ENCODE peak calls at places on chromosomes 4 and X, in seven cellular contexts. One of them, this sample, is unnamed.

GRCh38 chr4:4387531-4388311 is 819 bp downstream of the NSG1 start:
- DNase-seq in glutamatergic neuron: peak; percentile 52
- DNase-seq in AG04450: no peak
- DNase-seq in hepatocyte: peak; percentile 35
- DNase-seq in fibroblast of mammary gland: no peak
- DNase-seq in right atrium auricular region: no peak
- DNase-seq in B cell: no peak
- DNase-seq in this sample: no peak

GRCh38 chr4:109609431-109609830 is 49.4 kb downstream of the MCUB start:
- DNase-seq in glutamatergic neuron: no peak
- DNase-seq in AG04450: no peak
- DNase-seq in hepatocyte: no peak
- DNase-seq in fibroblast of mammary gland: no peak
- DNase-seq in right atrium auricular region: no peak
- DNase-seq in B cell: no peak
- DNase-seq in this sample: no peak

GRCh38 chr4:152259866-152260265 is 276.0 kb downstream of the FBXW7 start:
- DNase-seq in glutamatergic neuron: no peak
- DNase-seq in AG04450: no peak
- DNase-seq in hepatocyte: no peak
- DNase-seq in fibroblast of mammary gland: peak; percentile 87
- DNase-seq in right atrium auricular region: no peak
- DNase-seq in B cell: no peak
- DNase-seq in this sample: peak; percentile 85

GRCh38 chr4:103996637-103997036 is 276.9 kb upstream of the TACR3 start:
- DNase-seq in glutamatergic neuron: no peak
- DNase-seq in AG04450: no peak
- DNase-seq in hepatocyte: peak; percentile 85
- DNase-seq in fibroblast of mammary gland: peak; percentile 81
- DNase-seq in right atrium auricular region: no peak
- DNase-seq in B cell: no peak
- DNase-seq in this sample: peak; percentile 96

GRCh38 chr4:123986268-123986798 is 589.7 kb downstream of the SPRY1 start:
- DNase-seq in glutamatergic neuron: no peak
- DNase-seq in AG04450: peak; percentile 50
- DNase-seq in hepatocyte: no peak
- DNase-seq in fibroblast of mammary gland: peak; percentile 89
- DNase-seq in right atrium auricular region: peak; percentile 82
- DNase-seq in B cell: no peak
- DNase-seq in this sample: peak; percentile 40

GRCh38 chr4:119132306-119132705 is 3.3 kb upstream of the MYOZ2 start:
- DNase-seq in glutamatergic neuron: no peak
- DNase-seq in AG04450: no peak
- DNase-seq in hepatocyte: no peak
- DNase-seq in fibroblast of mammary gland: peak; percentile 95
- DNase-seq in right atrium auricular region: no peak
- DNase-seq in B cell: no peak
- DNase-seq in this sample: no peak

GRCh38 chr4:108072300-108072699 is 82.6 kb downstream of the HADH start:
- DNase-seq in glutamatergic neuron: no peak
- DNase-seq in AG04450: no peak
- DNase-seq in hepatocyte: peak; percentile 35
- DNase-seq in fibroblast of mammary gland: no peak
- DNase-seq in right atrium auricular region: no peak
- DNase-seq in B cell: no peak
- DNase-seq in this sample: no peak

GRCh38 chr4:30538794-30539193 is 181.4 kb upstream of the PCDH7 start:
- DNase-seq in glutamatergic neuron: no peak
- DNase-seq in AG04450: no peak
- DNase-seq in hepatocyte: no peak
- DNase-seq in fibroblast of mammary gland: no peak
- DNase-seq in right atrium auricular region: no peak
- DNase-seq in B cell: no peak
- DNase-seq in this sample: no peak

GRCh38 chrX:144566592-144566991 is 680.7 kb upstream of the SPANXN1 start:
- DNase-seq in glutamatergic neuron: peak; percentile 18
- DNase-seq in AG04450: no peak
- DNase-seq in hepatocyte: no peak
- DNase-seq in fibroblast of mammary gland: no peak
- DNase-seq in right atrium auricular region: no peak
- DNase-seq in B cell: no peak
- DNase-seq in this sample: peak; percentile 38

GRCh38 chr4:105934381-105934780 is 39.1 kb downstream of the NPNT start:
- DNase-seq in glutamatergic neuron: no peak
- DNase-seq in AG04450: no peak
- DNase-seq in hepatocyte: no peak
- DNase-seq in fibroblast of mammary gland: no peak
- DNase-seq in right atrium auricular region: no peak
- DNase-seq in B cell: no peak
- DNase-seq in this sample: no peak
- TF ChIP-seq CTCF in glutamatergic neuron: no peak
- TF ChIP-seq CTCF in AG04450: no peak
- TF ChIP-seq CTCF in hepatocyte: no peak
- TF ChIP-seq CTCF in fibroblast of mammary gland: no peak
- TF ChIP-seq CTCF in right atrium auricular region: no peak
- TF ChIP-seq CTCF in B cell: no peak
- TF ChIP-seq CTCF in this sample: no peak

GRCh38 chrX:37785569-37785968 is 5.7 kb downstream of the CYBB start:
- DNase-seq in glutamatergic neuron: no peak
- DNase-seq in AG04450: no peak
- DNase-seq in hepatocyte: no peak
- DNase-seq in fibroblast of mammary gland: peak; percentile 1
- DNase-seq in right atrium auricular region: no peak
- DNase-seq in B cell: no peak
- DNase-seq in this sample: peak; percentile 25
- TF ChIP-seq CTCF in glutamatergic neuron: no peak
- TF ChIP-seq CTCF in AG04450: no peak
- TF ChIP-seq CTCF in hepatocyte: no peak
- TF ChIP-seq CTCF in fibroblast of mammary gland: no peak
- TF ChIP-seq CTCF in right atrium auricular region: no peak
- TF ChIP-seq CTCF in B cell: no peak
- TF ChIP-seq CTCF in this sample: no peak

DNA sequence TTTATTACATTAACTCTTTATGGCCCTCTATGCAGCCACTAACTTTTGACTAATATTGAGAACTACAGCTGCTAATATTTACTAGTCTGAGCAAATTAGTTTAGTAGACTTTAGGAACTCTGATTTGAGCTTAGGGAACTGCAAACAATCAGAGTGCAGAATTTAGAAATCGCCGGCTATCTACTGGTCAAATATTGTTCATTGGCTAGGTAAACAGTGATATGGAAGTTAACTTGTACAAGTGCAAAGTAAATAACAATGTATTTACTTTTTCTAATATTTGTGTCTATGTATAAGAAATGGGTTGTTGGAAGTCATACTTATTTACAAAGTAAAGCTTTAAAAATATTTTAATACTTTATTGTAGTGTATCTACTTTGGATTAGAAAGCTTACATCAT is 279.6 kb downstream of the CFAP299 start:
- DNase-seq in glutamatergic neuron: no peak
- DNase-seq in AG04450: no peak
- DNase-seq in hepatocyte: no peak
- DNase-seq in fibroblast of mammary gland: no peak
- DNase-seq in right atrium auricular region: no peak
- DNase-seq in B cell: no peak
- DNase-seq in this sample: no peak
- TF ChIP-seq CTCF in glutamatergic neuron: no peak
- TF ChIP-seq CTCF in AG04450: no peak
- TF ChIP-seq CTCF in hepatocyte: no peak
- TF ChIP-seq CTCF in fibroblast of mammary gland: no peak
- TF ChIP-seq CTCF in right atrium auricular region: no peak
- TF ChIP-seq CTCF in B cell: no peak
- TF ChIP-seq CTCF in this sample: no peak

DNA sequence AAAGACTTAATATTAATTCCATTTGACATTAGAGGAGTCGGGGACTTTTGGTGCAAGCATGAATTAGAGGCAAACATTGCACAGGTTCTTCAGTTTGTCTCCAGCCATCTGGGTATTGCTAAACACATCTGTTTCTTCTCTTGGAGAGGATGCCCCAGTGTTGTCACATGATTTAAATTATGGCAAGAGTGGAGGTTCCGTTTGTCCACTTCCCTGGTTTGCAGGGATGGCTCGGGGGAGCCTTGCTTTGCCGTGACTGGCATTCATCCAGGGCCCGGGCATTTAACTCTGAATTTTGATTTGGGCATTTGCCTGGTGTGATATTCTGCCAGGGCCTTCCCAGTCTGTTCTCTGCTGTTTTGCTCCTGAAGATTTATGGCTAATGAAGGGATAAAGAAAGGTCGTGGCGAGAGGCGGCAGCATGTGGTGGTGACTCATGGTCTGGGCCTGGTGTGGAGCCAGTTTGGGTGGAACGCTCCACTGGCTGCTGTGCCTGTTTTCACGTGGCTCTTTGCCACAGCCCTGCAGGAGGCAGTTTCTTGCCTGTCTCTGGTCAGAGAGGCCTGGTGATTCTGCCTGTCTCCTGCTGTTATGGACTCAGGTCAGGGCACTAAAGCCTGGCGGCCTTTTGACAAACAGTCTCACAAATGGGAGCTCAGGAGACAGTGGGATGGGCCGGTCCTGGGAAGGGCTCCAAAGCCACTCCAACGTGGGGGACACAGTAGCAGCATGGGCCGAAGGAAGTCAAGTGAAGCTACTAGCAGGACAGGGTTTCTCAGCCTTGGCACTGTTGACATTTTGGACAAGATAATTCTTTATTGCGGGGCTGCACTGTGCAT is 99.4 kb upstream of the PGRMC2 start:
- DNase-seq in glutamatergic neuron: no peak
- DNase-seq in AG04450: peak; percentile 91
- DNase-seq in hepatocyte: peak; percentile 71
- DNase-seq in fibroblast of mammary gland: peak; percentile 98
- DNase-seq in right atrium auricular region: peak; percentile 96
- DNase-seq in B cell: no peak
- DNase-seq in this sample: peak; percentile 94
- TF ChIP-seq CTCF in glutamatergic neuron: no peak
- TF ChIP-seq CTCF in AG04450: peak; percentile 13
- TF ChIP-seq CTCF in hepatocyte: no peak
- TF ChIP-seq CTCF in fibroblast of mammary gland: no peak
- TF ChIP-seq CTCF in right atrium auricular region: no peak
- TF ChIP-seq CTCF in B cell: no peak
- TF ChIP-seq CTCF in this sample: no peak

DNA sequence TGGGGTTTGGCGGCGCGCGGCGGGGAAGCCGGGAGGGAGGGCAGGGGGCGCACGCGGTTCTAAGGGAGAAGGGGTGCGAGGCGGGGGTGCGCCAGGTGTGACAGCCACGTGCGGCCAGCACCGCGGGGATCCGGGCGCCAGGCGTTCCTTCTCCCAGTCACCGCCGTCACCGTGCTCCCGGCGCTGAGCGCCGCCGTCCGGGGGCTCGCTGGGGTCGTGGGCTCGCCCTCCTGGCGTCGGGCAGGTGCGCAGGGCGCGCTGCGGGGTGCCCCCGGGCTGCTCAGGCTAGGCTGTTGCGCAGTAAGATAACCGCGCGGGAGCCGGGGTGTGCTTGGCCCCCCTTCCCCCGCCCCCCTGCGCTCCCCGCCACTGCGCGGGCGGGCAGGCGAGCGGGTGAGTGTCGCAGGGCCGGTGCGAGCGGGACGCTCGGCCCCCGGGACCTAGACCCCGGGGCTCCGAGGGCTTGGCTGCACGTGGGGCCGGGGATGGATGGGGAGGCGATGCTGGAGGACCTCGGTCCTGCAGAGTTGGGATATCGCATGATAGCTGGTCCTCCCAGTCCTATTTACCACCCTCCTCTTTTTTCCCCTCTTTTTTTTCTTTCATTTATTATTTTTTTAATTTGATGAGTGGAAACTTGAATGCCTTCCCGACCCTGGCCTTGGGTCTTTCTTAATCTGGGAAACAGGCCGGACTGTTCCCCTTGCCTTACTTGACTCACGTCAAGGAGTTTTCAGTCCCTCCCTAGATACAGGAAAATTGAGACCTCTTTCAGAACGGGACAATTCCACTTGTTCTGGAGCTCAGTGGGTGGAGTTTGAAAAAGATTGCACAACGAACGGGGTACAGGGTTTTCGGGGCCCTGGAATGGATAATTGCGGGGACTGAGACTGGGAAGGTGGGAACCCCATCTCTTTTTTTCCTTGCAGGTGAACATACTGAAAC is 797 bp downstream of the TXLNG start:
- DNase-seq in glutamatergic neuron: peak; percentile 21
- DNase-seq in AG04450: no peak
- DNase-seq in hepatocyte: peak; percentile 58
- DNase-seq in fibroblast of mammary gland: peak; percentile 50
- DNase-seq in right atrium auricular region: no peak
- DNase-seq in B cell: peak; percentile 71
- DNase-seq in this sample: peak; percentile 57
- TF ChIP-seq CTCF in glutamatergic neuron: no peak
- TF ChIP-seq CTCF in AG04450: no peak
- TF ChIP-seq CTCF in hepatocyte: no peak
- TF ChIP-seq CTCF in fibroblast of mammary gland: no peak
- TF ChIP-seq CTCF in right atrium auricular region: no peak
- TF ChIP-seq CTCF in B cell: no peak
- TF ChIP-seq CTCF in this sample: no peak

DNA sequence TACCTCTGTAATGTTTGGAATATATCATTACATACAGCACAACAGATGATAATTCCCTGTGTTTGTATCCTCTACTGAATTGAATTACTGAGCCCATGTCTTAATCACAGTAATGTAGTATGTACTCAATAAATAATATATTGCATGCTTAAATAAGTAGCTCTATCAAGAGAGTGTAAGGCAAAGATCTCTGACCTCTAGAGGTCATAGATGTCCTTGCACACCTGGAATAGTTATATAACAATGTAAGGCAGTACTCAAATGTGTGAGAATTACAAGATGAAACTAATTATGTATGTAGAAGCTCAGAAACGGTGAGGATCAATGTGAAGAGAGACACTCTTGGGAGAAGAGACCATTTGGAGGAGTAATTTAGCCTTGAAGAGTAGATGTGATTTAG is 14.3 kb upstream of the GCNA start:
- DNase-seq in glutamatergic neuron: no peak
- DNase-seq in AG04450: no peak
- DNase-seq in hepatocyte: no peak
- DNase-seq in fibroblast of mammary gland: no peak
- DNase-seq in right atrium auricular region: no peak
- DNase-seq in B cell: no peak
- DNase-seq in this sample: no peak
- TF ChIP-seq CTCF in glutamatergic neuron: no peak
- TF ChIP-seq CTCF in AG04450: no peak
- TF ChIP-seq CTCF in hepatocyte: no peak
- TF ChIP-seq CTCF in fibroblast of mammary gland: no peak
- TF ChIP-seq CTCF in right atrium auricular region: no peak
- TF ChIP-seq CTCF in B cell: peak; percentile 24
- TF ChIP-seq CTCF in this sample: no peak

DNA sequence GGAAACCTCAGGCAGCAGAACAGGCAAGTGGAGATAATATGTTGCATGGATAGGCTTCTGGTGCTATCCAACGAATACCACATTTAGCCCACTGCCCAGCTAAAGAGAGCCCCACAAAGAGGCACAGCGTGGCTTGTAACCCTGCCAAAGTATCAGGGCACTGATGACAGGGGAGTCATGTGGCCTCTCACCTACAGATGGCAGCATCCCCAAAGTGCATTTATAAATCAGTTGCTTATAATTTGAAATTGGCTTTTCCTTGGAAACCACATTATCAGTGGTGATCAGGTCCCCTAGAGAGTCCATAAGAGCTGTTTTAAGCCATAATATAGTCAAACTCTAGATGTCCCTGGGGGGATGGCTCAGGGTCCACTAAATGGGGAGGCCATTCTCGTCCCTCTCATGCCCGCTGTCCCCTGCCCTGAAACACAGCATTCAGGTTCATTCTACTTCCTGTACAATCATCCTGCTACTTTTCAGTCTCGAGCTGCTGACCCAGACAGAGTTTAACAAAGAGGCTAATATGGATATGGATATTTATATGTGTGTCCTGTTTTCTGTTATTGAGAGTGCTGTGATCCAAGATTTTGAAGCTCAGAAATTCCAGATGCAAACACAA is 28.6 kb downstream of the SRPX start:
- DNase-seq in glutamatergic neuron: peak; percentile 21
- DNase-seq in AG04450: no peak
- DNase-seq in hepatocyte: no peak
- DNase-seq in fibroblast of mammary gland: peak; percentile 29
- DNase-seq in right atrium auricular region: no peak
- DNase-seq in B cell: peak; percentile 11
- DNase-seq in this sample: peak; percentile 46
- TF ChIP-seq CTCF in glutamatergic neuron: peak; percentile 34
- TF ChIP-seq CTCF in AG04450: peak; percentile 44
- TF ChIP-seq CTCF in hepatocyte: peak; percentile 38
- TF ChIP-seq CTCF in fibroblast of mammary gland: peak; percentile 38
- TF ChIP-seq CTCF in right atrium auricular region: peak; percentile 57
- TF ChIP-seq CTCF in B cell: peak; percentile 31
- TF ChIP-seq CTCF in this sample: peak; percentile 63

This sample was measured in MCF 10A.